ENCODE peak calls at places on chromosomes 13 and 19, in six cellular contexts. Z is MM.1S, D is SK-N-SH, B is HCT116, O is GM23338, K is hepatocyte. L is an unnamed sample.

GRCh38 chr13:101520672-101521071 is 68.2 kb downstream of the ITGBL1 start:
- DNase-seq in Z (peak; percentile 7), D (no peak), B (no peak), O (no peak), K (no peak), L (no peak)

GRCh38 chr19:55690109-55690768 is 15.2 kb downstream of the EPN1 start:
- DNase-seq in Z (no peak), D (no peak), B (no peak), O (no peak), K (no peak), L (no peak)

GRCh38 chr13:105937451-105937850 is 598.0 kb downstream of the EFNB2 start:
- DNase-seq in Z (no peak), D (peak; percentile 50), B (no peak), O (peak; percentile 32), K (no peak), L (no peak)

GRCh38 chr19:11422163-11423068 is 3.3 kb upstream of the RGL3 start:
- DNase-seq in Z (peak; percentile 73), D (peak; percentile 39), B (no peak), O (peak; percentile 98), K (peak; percentile 86), L (peak; percentile 95)

GRCh38 chr19:54204767-54205468 is 4.3 kb downstream of the RPS9 start:
- DNase-seq in Z (no peak), D (no peak), B (no peak), O (no peak), K (no peak), L (no peak)

GRCh38 chr13:48144413-48145035 is 49.6 kb upstream of the MED4 start:
- DNase-seq in Z (no peak), D (no peak), B (no peak), O (no peak), K (no peak), L (peak; percentile 35)

GRCh38 chr13:40789275-40790231 is at the start of gene SLC25A15:
- DNase-seq in Z (peak; percentile 75), D (peak; percentile 97), B (peak; percentile 48), O (peak; percentile 80), K (peak; percentile 95), L (peak; percentile 89)

GRCh38 chr19:6261883-6262282 is 17.9 kb downstream of the MLLT1 start:
- DNase-seq in Z (no peak), D (no peak), B (no peak), O (no peak), K (no peak), L (no peak)

GRCh38 chr19:49805822-49806612 is 7.1 kb downstream of the FUZ start:
- DNase-seq in Z (no peak), D (no peak), B (no peak), O (no peak), K (no peak), L (no peak)

GRCh38 chr13:62625214-62625613 is 1209.6 kb upstream of the PCDH20 start:
- DNase-seq in Z (no peak), D (no peak), B (no peak), O (no peak), K (no peak), L (no peak)

GRCh38 chr19:15180451-15181390 is 20.1 kb downstream of the NOTCH3 start:
- DNase-seq in Z (no peak), D (no peak), B (no peak), O (peak; percentile 80), K (no peak), L (peak; percentile 24)

GRCh38 chr19:55133639-55134444 is 15.2 kb downstream of the TNNT1 start:
- DNase-seq in Z (no peak), D (no peak), B (no peak), O (no peak), K (no peak), L (peak; percentile 85)

GRCh38 chr19:12705654-12706331 is 9.4 kb upstream of the FBXW9 start:
- DNase-seq in Z (no peak), D (no peak), B (no peak), O (no peak), K (no peak), L (no peak)

GRCh38 chr19:56764296-56764695 is 76.2 kb downstream of the PEG3 start:
- DNase-seq in Z (no peak), D (no peak), B (no peak), O (no peak), K (no peak), L (peak; percentile 1)

DNA sequence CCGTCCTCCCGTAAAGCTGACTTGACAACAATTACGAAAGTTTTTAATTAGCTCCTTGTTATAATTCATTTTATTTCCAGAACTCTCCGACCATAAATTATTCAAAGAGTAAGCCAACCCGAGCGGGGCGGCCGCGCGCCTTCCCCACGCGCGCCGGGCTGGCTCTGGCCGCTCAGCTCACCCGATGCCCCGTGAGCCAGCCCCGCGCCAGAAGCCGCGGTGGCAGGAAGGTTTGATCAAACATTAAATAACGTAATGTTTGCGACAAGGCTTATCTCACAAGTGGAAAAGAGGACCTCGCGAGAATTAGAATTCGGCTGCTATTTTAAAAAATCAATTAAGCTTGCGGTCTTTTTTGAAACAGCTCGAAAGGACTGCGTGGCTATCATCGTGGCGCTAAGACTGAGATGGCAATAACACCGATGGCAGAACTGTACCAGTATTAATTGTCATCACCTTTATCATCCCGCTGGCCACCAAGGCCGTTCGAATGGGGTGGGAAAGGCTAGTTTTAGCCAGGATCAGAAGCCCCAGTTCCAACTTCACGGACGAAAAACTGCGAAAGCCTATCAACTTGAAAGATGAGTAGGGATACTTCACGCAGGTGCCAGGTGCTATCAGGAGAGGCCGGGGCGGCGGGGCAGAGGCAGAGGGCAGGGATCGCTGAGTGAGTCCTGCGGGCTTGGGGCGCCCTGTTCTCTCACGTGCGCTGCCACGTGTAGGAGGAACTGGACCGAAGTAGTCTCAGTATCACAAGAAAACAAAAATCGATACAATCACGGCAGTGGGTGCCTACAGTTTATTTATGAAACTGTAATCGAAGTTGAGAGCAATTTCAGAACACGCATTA is 6.4 kb downstream of the POU4F1 start:
- DNase-seq in Z (no peak), D (no peak), B (no peak), O (peak; percentile 71), K (no peak), L (no peak)
- H4K20me1 ChIP-seq in Z (no peaks in the 10 kb centered on the region), D (no peaks in the 10 kb centered on the region), B (no peaks in the 10 kb centered on the region), O (no peaks in the 10 kb centered on the region), K (no peaks in the 10 kb centered on the region), L (no peaks in the 10 kb centered on the region)

GRCh38 chr13:110107568-110108347 is 199.2 kb downstream of the COL4A1 start:
- DNase-seq in Z (no peak), D (peak; percentile 57), B (no peak), O (peak; percentile 74), K (no peak), L (no peak)
- TF ChIP-seq CTCF in Z (no peak), D (peak; percentile 50), B (peak; percentile 30), O (peak; percentile 84), K (no peak), L (no peak)

GRCh38 chr13:52862358-52863206 is 14.1 kb upstream of the PCDH8 start:
- DNase-seq in Z (no peak), D (peak; percentile 59), B (peak; percentile 24), O (peak; percentile 77), K (no peak), L (peak; percentile 19)
- TF ChIP-seq EZH2phosphoT487 in Z (no peak), D (no peak), B (no peak), O (no peak), K (no peak), L (no peak)

DNA sequence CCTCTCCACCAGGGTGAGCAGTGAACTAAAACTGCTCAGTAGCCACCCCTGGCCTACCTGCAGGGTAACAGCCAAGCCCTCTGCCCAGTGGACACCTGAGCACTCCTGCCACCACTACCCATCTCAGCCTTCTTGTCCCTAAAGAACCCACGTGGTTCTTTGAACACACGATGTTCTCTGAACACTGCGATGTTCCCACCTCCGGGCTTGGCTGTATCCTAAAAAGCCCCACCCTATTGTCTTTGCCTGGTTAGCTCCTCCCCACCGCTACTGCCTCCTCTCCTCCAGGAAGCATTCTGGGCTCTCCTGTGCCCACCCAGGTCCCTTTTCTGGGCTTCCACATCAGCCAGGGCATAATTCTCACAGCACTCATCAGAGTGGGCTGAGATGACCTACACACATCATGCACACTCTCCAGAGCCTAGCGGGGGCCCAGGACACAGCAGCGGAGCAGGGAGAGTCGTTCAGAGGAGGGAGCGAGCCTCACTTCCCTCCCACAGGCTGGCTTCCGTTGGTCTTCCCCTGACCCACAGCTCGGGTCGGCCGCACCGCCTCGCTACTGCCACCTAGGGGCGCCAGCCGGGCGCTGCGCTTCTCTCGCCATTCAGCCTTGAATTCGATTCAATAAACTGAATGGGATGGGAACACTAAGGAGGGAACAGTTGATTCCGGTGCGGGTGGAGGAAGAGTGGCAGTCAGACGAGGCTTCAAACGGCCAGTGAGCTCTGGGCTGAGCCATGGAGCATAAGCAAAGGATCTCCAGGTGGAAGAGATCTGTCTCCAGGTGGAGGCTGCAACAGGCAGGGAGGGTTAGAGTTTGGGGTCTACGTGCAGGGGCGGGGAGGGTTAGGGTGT is 3.2 kb downstream of the ELAVL1 start:
- DNase-seq in Z (peak; percentile 82), D (peak; percentile 89), B (peak; percentile 55), O (peak; percentile 93), K (peak; percentile 87), L (peak; percentile 77)
- H4K20me1 ChIP-seq in Z (peaks cover 68% of the 10 kb centered on the region), D (peaks cover 74% of the 10 kb centered on the region), B (peaks cover 25% of the 10 kb centered on the region), O (peaks cover 68% of the 10 kb centered on the region), K (peaks cover 75% of the 10 kb centered on the region), L (peaks cover 29% of the 10 kb centered on the region)

GRCh38 chr19:10333758-10334339 is 520 bp upstream of the RAVER1 start:
- DNase-seq in Z (no peak), D (no peak), B (no peak), O (no peak), K (peak; percentile 38), L (no peak)

GRCh38 chr19:10332965-10333757 is at the start of gene RAVER1:
- DNase-seq in Z (peak; percentile 98), D (peak; percentile 99), B (peak; percentile 92), O (peak; percentile 99), K (peak; percentile 100), L (peak; percentile 99)

GRCh38 chr19:10332158-10332964 is 968 bp downstream of the RAVER1 start:
- DNase-seq in Z (no peak), D (no peak), B (no peak), O (no peak), K (peak; percentile 67), L (no peak)

GRCh38 chr19:10335149-10336053 is 2.1 kb upstream of the RAVER1 start:
- DNase-seq in Z (no peak), D (no peak), B (no peak), O (peak; percentile 52), K (no peak), L (no peak)

GRCh38 chr19:10334340-10335148 is 1.2 kb upstream of the RAVER1 start:
- DNase-seq in Z (no peak), D (peak; percentile 92), B (peak; percentile 93), O (peak; percentile 95), K (peak; percentile 96), L (peak; percentile 83)
- TF ChIP-seq CTCF in Z (no peak), D (peak; percentile 35), B (peak; percentile 7), O (peak; percentile 21), K (no peak), L (no peak)

DNA sequence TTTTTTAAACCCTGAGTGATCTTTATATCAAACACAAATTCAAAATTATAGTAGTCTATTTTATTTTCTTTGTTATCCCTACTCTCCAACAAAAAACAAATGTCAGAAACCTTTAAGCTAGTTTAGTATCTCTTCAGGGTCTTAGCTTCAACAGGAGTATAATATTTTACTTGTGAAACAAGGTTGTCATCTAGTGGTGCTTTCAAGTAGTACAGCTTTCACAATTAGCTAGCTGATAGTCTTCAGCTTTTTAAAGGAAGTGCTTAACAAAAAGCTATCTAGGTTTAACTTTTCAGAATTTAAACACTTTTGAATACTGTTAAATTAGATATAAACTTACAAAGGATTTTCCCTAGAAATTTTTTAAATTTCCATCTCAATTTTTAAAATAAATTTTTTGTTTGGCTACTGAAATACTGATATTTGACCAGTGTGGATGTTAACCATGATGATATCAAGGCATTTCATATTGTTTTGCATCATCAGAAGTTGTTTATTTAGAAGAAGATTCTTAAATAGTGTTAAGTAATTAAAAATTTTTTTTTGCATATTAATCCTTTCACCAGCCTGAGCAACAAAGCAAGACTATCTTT is 34.2 kb downstream of the TDRD3 start:
- DNase-seq in Z (peak; percentile 62), D (peak; percentile 36), B (peak; percentile 46), O (peak; percentile 82), K (peak; percentile 69), L (peak; percentile 63)
- TF ChIP-seq EZH2phosphoT487 in Z (no peak), D (no peak), B (no peak), O (no peak), K (no peak), L (no peak)

GRCh38 chr19:19022380-19022961 is 10.8 kb downstream of the SUGP2 start:
- DNase-seq in Z (no peak), D (no peak), B (no peak), O (no peak), K (no peak), L (no peak)
- H4K20me1 ChIP-seq in Z (peaks cover 5% of the 10 kb centered on the region), D (peaks cover 60% of the 10 kb centered on the region), B (peaks cover 12% of the 10 kb centered on the region), O (peaks cover 58% of the 10 kb centered on the region), K (no peaks in the 10 kb centered on the region), L (peaks cover 19% of the 10 kb centered on the region)